ENCODE peak calls at places on chromosomes 4 and X, in eight cellular contexts. C, A, J, K, D, S, G and X are unnamed samples.

GRCh38 chr4:147760695-147761094 is 28.8 kb downstream of the ARHGAP10 start:
- DNase-seq in C (peak), A (no peak), J (no peak), K (no peak), D (no peak), S (no peak), G (peak), X (no peak)

GRCh38 chr4:144967161-144967560 is 130.8 kb downstream of the ANAPC10 start:
- DNase-seq in C (no peak), A (peak), J (no peak), K (no peak), D (no peak), S (peak), G (no peak), X (peak)

GRCh38 chrX:17081969-17082368 is 135.5 kb downstream of the REPS2 start:
- DNase-seq in C (no peak), A (no peak), J (no peak), K (no peak), D (no peak), S (no peak), G (no peak), X (no peak)

GRCh38 chr4:92101609-92102231 is 202.0 kb upstream of the GRID2 start:
- DNase-seq in C (no peak), A (peak), J (no peak), K (no peak), D (peak), S (no peak), G (no peak), X (no peak)

GRCh38 chr4:108917255-108917654 is 154.4 kb upstream of the ETNPPL start:
- DNase-seq in C (no peak), A (peak), J (no peak), K (no peak), D (no peak), S (no peak), G (no peak), X (no peak)

GRCh38 chrX:153882086-153882498 is 3.9 kb downstream of the L1CAM start:
- DNase-seq in C (no peak), A (no peak), J (peak), K (no peak), D (peak), S (no peak), G (no peak), X (no peak)

GRCh38 chr4:6248394-6248793 is 21.3 kb upstream of the WFS1 start:
- DNase-seq in C (no peak), A (no peak), J (no peak), K (no peak), D (no peak), S (no peak), G (no peak), X (no peak)

GRCh38 chr4:154427149-154427548 is 64.5 kb downstream of the DCHS2 start:
- DNase-seq in C (no peak), A (no peak), J (no peak), K (no peak), D (no peak), S (no peak), G (no peak), X (no peak)

GRCh38 chrX:2409796-2410195 is 91.0 kb downstream of the DHRSX start:
- DNase-seq in C (no peak), A (no peak), J (no peak), K (no peak), D (no peak), S (no peak), G (no peak), X (no peak)

GRCh38 chr4:6420036-6420435 is 52.4 kb downstream of the PPP2R2C start:
- DNase-seq in C (no peak), A (no peak), J (no peak), K (no peak), D (no peak), S (no peak), G (no peak), X (no peak)

GRCh38 chrX:37685452-37686347 is at the start of gene XK:
- DNase-seq in C (peak), A (peak), J (peak), K (peak), D (no peak), S (peak), G (peak), X (no peak)

GRCh38 chrX:3428762-3429161 is 82.3 kb upstream of the MXRA5 start:
- DNase-seq in C (no peak), A (no peak), J (no peak), K (no peak), D (no peak), S (no peak), G (no peak), X (no peak)

GRCh38 chr4:24456431-24456830 is 127.9 kb downstream of the DHX15 start:
- DNase-seq in C (no peak), A (no peak), J (no peak), K (no peak), D (no peak), S (no peak), G (no peak), X (no peak)

GRCh38 chr4:183118585-183118984 is 19.5 kb downstream of the WWC2 start:
- DNase-seq in C (no peak), A (peak), J (no peak), K (no peak), D (peak), S (no peak), G (no peak), X (no peak)

GRCh38 chr4:78627046-78627965 is 75.7 kb downstream of the ANXA3 start:
- DNase-seq in C (no peak), A (peak), J (no peak), K (no peak), D (no peak), S (peak), G (no peak), X (no peak)

GRCh38 chr4:156053174-156053573 is 99.5 kb upstream of the CTSO start:
- DNase-seq in C (no peak), A (peak), J (no peak), K (no peak), D (no peak), S (peak), G (no peak), X (peak)

GRCh38 chr4:21697583-21697982 is 251.0 kb downstream of the KCNIP4 start:
- DNase-seq in C (no peak), A (peak), J (peak), K (no peak), D (no peak), S (no peak), G (no peak), X (no peak)

GRCh38 chrX:83508526-83509245 is 596 bp downstream of the POU3F4 start:
- DNase-seq in C (no peak), A (no peak), J (peak), K (no peak), D (no peak), S (no peak), G (no peak), X (no peak)

GRCh38 chrX:83512111-83512510 is 4.0 kb downstream of the POU3F4 start:
- DNase-seq in C (no peak), A (no peak), J (no peak), K (no peak), D (no peak), S (no peak), G (no peak), X (no peak)

GRCh38 chrX:83509246-83509801 is 1.2 kb downstream of the POU3F4 start:
- DNase-seq in C (no peak), A (no peak), J (peak), K (no peak), D (no peak), S (no peak), G (no peak), X (no peak)

GRCh38 chrX:83511208-83511607 is 3.1 kb downstream of the POU3F4 start:
- DNase-seq in C (no peak), A (no peak), J (peak), K (no peak), D (no peak), S (no peak), G (no peak), X (no peak)

GRCh38 chrX:83510466-83511181 is 2.5 kb downstream of the POU3F4 start:
- DNase-seq in C (no peak), A (no peak), J (peak), K (no peak), D (no peak), S (no peak), G (no peak), X (no peak)
- H3K4me3 ChIP-seq in C (no peak), A (no peak), J (peak), K (no peak), D (no peak), S (no peak), G (no peak), X (no peak)

GRCh38 chr4:140704964-140705363 is 51.2 kb downstream of the TBC1D9 start:
- DNase-seq in C (no peak), A (no peak), J (no peak), K (no peak), D (no peak), S (no peak), G (no peak), X (no peak)

GRCh38 chr4:140706276-140706625 is 49.9 kb downstream of the TBC1D9 start:
- DNase-seq in C (no peak), A (no peak), J (no peak), K (no peak), D (no peak), S (no peak), G (no peak), X (no peak)

GRCh38 chr4:140704392-140704955 is 51.7 kb downstream of the TBC1D9 start:
- DNase-seq in C (no peak), A (no peak), J (no peak), K (no peak), D (no peak), S (no peak), G (no peak), X (no peak)

GRCh38 chr4:140706665-140707064 is 49.5 kb downstream of the TBC1D9 start:
- DNase-seq in C (no peak), A (no peak), J (no peak), K (no peak), D (no peak), S (no peak), G (no peak), X (no peak)

DNA sequence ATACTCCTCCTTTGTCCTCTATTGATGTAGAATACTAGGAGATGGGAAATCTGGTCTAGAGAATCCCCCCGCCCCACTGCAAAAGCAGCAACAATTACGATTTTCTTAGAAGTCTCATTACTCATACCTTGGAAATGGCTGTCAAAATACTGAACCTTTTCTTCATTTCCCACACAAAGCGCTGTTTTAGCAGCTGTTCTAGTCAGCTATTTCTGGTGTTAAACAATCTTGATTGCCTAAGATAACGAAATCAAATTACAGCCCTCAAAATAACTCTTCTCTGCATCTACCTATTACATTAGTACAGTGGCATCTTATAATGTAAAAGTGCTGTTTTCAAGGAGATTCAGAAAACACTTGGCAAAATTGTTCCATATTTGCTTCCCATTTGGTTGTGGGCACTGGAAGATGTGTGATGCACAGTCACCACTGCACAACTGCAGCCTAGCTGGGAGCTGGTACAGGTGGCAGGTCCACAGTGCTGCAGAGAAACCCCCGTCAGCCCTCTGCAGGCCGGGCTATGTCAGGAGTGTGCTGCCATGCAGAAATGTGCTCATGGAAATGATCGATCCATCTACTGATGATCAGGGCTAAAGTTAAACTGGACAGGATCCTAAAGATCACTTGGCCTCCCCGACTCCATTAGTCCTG is 50.4 kb downstream of the TBC1D9 start:
- DNase-seq in C (no peak), A (no peak), J (no peak), K (no peak), D (no peak), S (no peak), G (no peak), X (no peak)
- H3K4me3 ChIP-seq in C (no peak), A (no peak), J (no peak), K (no peak), D (no peak), S (no peak), G (no peak), X (no peak)

GRCh38 chr4:62791386-62791785 is 1591.3 kb downstream of the ADGRL3 start:
- DNase-seq in C (no peak), A (no peak), J (no peak), K (no peak), D (no peak), S (no peak), G (no peak), X (no peak)

DNA sequence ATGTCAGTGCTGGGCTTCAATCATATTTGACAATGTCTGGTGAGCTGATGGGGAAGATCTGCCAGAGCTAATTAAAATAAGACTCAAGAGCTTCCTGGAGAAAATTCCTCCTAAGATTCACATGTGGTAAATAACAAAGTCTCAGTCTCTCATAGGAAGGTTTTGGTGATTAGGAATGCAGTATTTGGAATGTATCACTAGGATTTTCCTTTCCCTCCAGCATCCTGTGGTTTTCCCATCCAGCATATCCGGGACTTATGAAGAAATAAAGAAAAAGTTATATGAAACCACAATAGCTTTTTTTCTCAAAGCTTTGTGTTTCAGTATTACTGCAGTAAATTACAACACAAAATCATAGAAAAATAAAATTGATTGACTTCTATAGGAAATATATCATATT is 1597.1 kb downstream of the ADGRL3 start:
- DNase-seq in C (no peak), A (no peak), J (no peak), K (no peak), D (no peak), S (no peak), G (no peak), X (no peak)
- H3K4me3 ChIP-seq in C (no peak), A (no peak), J (no peak), K (no peak), D (no peak), S (no peak), G (no peak), X (no peak)

DNA sequence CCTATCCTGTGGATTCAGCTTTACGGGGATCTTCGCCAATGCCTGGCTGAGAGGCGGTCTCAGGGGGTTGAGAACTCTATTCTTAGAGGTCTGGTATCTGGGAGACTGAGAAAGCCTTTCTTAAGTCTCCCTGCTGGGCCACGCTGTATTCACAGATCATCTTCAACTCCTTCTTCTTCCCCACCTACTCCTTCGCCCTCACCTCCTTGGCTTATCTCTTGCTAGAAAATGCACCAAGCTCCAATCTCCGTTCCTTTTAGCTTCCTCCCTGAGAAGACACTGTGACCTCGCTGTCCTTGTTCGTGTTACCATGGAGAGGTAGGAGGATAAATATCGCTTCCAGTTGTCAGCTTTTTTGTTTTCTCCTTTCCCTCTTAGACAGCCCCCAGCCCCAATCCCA is 450 bp upstream of the KLF8 start:
- DNase-seq in C (no peak), A (no peak), J (peak), K (no peak), D (no peak), S (no peak), G (peak), X (no peak)
- H3K4me3 ChIP-seq in C (peak), A (peak), J (peak), K (peak), D (no peak), S (no peak), G (peak), X (no peak)

GRCh38 chrX:155026420-155026726 is 271 bp upstream of the FUNDC2 start:
- DNase-seq in C (no peak), A (no peak), J (no peak), K (no peak), D (no peak), S (no peak), G (no peak), X (no peak)

GRCh38 chrX:155028192-155028591 is 1.5 kb downstream of the FUNDC2 start:
- DNase-seq in C (no peak), A (no peak), J (no peak), K (no peak), D (no peak), S (no peak), G (no peak), X (no peak)

GRCh38 chrX:155028749-155029360 is 2.2 kb downstream of the FUNDC2 start:
- DNase-seq in C (no peak), A (peak), J (no peak), K (no peak), D (peak), S (no peak), G (no peak), X (no peak)

GRCh38 chrX:155027509-155028066 is 944 bp downstream of the FUNDC2 start:
- DNase-seq in C (no peak), A (peak), J (no peak), K (no peak), D (peak), S (peak), G (peak), X (no peak)

GRCh38 chrX:155026727-155027508 is at the start of gene FUNDC2:
- DNase-seq in C (peak), A (peak), J (peak), K (peak), D (peak), S (peak), G (peak), X (peak)
- H3K4me3 ChIP-seq in C (peak), A (peak), J (peak), K (peak), D (peak), S (peak), G (peak), X (peak)